ENCODE peak calls at places on chromosome 10, in six cellular contexts. X, U, F, J, Z and C are unnamed samples.

GRCh38 chr10:132361581-132362101 is 29.6 kb downstream of the LRRC27 start:
- DNase-seq in X (no peak), Z (no peak), F (no peak), J (no peak), U (no peak), C (no peak)

GRCh38 chr10:16910795-16911164 is 93.6 kb upstream of the RSU1 start:
- DNase-seq in Z (no peak), F (no peak), U (no peak), J (no peak), X (no peak), C (no peak)

GRCh38 chr10:2953495-2953894 is 113.9 kb upstream of the PFKP start:
- DNase-seq in U (no peak), Z (no peak), J (peak), F (no peak), X (no peak), C (no peak)

GRCh38 chr10:14022954-14023353 is 307.8 kb downstream of the FRMD4A start:
- DNase-seq in Z (no peak), F (no peak), U (no peak), X (no peak), J (no peak), C (no peak)

GRCh38 chr10:84993251-84994035 is 665.1 kb downstream of the CCSER2 start:
- DNase-seq in X (no peak), J (no peak), Z (no peak), F (no peak), U (no peak), C (no peak)

GRCh38 chr10:115829501-115830215 is 443.3 kb downstream of the GFRA1 start:
- DNase-seq in U (peak), X (no peak), Z (no peak), F (no peak), J (peak), C (peak)

GRCh38 chr10:119541459-119542356 is 811 bp downstream of the RGS10 start:
- DNase-seq in J (no peak), U (peak), F (no peak), X (no peak), Z (no peak), C (peak)

GRCh38 chr10:128150551-128150950 is 24.3 kb upstream of the MKI67 start:
- DNase-seq in F (no peak), U (no peak), X (no peak), J (no peak), Z (no peak), C (no peak)

GRCh38 chr10:15439381-15439837 is 68.3 kb upstream of the FAM171A1 start:
- DNase-seq in F (no peak), X (no peak), U (peak), J (peak), Z (no peak), C (peak)

GRCh38 chr10:43228783-43229207 is 38.1 kb downstream of the RASGEF1A start:
- DNase-seq in J (no peak), F (no peak), U (no peak), X (no peak), Z (no peak), C (no peak)

GRCh38 chr10:24215193-24215592 is 6.3 kb downstream of the KIAA1217 start:
- DNase-seq in X (no peak), U (peak), J (no peak), Z (no peak), F (no peak), C (no peak)

GRCh38 chr10:97333351-97333600 is 1.3 kb downstream of the FRAT2 start:
- DNase-seq in F (no peak), X (peak), Z (no peak), J (no peak), U (no peak), C (no peak)

GRCh38 chr10:16870331-16870730 is 53.1 kb upstream of the RSU1 start:
- DNase-seq in Z (no peak), X (no peak), F (no peak), U (no peak), J (no peak), C (no peak)

GRCh38 chr10:120999868-121000267 is 148.7 kb downstream of the WDR11 start:
- DNase-seq in Z (no peak), X (no peak), U (no peak), F (no peak), J (no peak), C (no peak)

GRCh38 chr10:24889636-24890035 is 62.8 kb downstream of the PRTFDC1 start:
- DNase-seq in J (no peak), X (no peak), U (peak), Z (no peak), F (no peak), C (no peak)

GRCh38 chr10:108180883-108181282 is 1016.4 kb upstream of the SORCS1 start:
- DNase-seq in U (peak), Z (no peak), J (peak), X (no peak), F (no peak), C (no peak)

GRCh38 chr10:29102636-29103035 is 186.2 kb upstream of the LYZL1 start:
- DNase-seq in U (no peak), Z (no peak), J (peak), X (no peak), F (no peak), C (no peak)

GRCh38 chr10:13458107-13458761 is 70.6 kb downstream of the BEND7 start:
- DNase-seq in X (no peak), U (no peak), J (no peak), F (no peak), Z (no peak), C (no peak)